ENCODE peak calls at places on chromosomes 12 and 14, in six cellular contexts. I, T, H, N, C and O are unnamed samples.

GRCh38 chr12:125249066-125249824 is 184.0 kb downstream of the AACS start:
- DNase-seq in I (no peak), T (no peak), H (no peak), N (no peak), C (no peak), O (no peak)

GRCh38 chr12:110669193-110669502 is 19.8 kb downstream of the HVCN1 start:
- DNase-seq in I (no peak), T (no peak), H (no peak), N (no peak), C (no peak), O (no peak)

GRCh38 chr12:56571131-56571530 is 49.5 kb downstream of the RBMS2 start:
- DNase-seq in I (no peak), T (no peak), H (no peak), N (no peak), C (no peak), O (no peak)

GRCh38 chr12:124993568-124994434 is at the start of gene BRI3BP:
- DNase-seq in I (no peak), T (no peak), H (peak), N (no peak), C (peak), O (no peak)

GRCh38 chr12:68240975-68241374 is 12.4 kb downstream of the IL22 start:
- DNase-seq in I (no peak), T (peak), H (no peak), N (no peak), C (no peak), O (no peak)

GRCh38 chr12:50960130-50960529 is 7.8 kb downstream of the HIGD1C start:
- DNase-seq in I (no peak), T (no peak), H (no peak), N (no peak), C (no peak), O (no peak)

GRCh38 chr12:120006248-120006975 is 17.4 kb downstream of the BICDL1 start:
- DNase-seq in I (no peak), T (no peak), H (no peak), N (no peak), C (no peak), O (no peak)

GRCh38 chr12:3928538-3929220 is 55.5 kb upstream of the PARP11 start:
- DNase-seq in I (no peak), T (no peak), H (no peak), N (peak), C (no peak), O (no peak)

GRCh38 chr14:92638266-92638665 is 110.2 kb downstream of the LGMN start:
- DNase-seq in I (no peak), T (no peak), H (no peak), N (no peak), C (no peak), O (no peak)

GRCh38 chr14:104830781-104831180 is 29.9 kb downstream of the ZBTB42 start:
- DNase-seq in I (no peak), T (no peak), H (no peak), N (no peak), C (no peak), O (no peak)

GRCh38 chr12:64696065-64696741 is 63.0 kb downstream of the GNS start:
- DNase-seq in I (no peak), T (no peak), H (peak), N (no peak), C (peak), O (no peak)

GRCh38 chr12:26821212-26821701 is 11.7 kb downstream of the ITPR2 start:
- DNase-seq in I (no peak), T (no peak), H (no peak), N (no peak), C (no peak), O (no peak)

GRCh38 chr12:6613015-6613775 is 6.0 kb upstream of the CHD4 start:
- DNase-seq in I (peak), T (no peak), H (peak), N (no peak), C (peak), O (no peak)

GRCh38 chr14:29521526-29522137 is 406.0 kb downstream of the PRKD1 start:
- DNase-seq in I (no peak), T (no peak), H (no peak), N (peak), C (no peak), O (peak)

GRCh38 chr14:99326041-99326710 is 54.2 kb upstream of the BCL11B start:
- DNase-seq in I (no peak), T (no peak), H (no peak), N (no peak), C (no peak), O (no peak)

GRCh38 chr12:19709889-19710288 is 270.6 kb downstream of the AEBP2 start:
- DNase-seq in I (no peak), T (no peak), H (no peak), N (no peak), C (no peak), O (no peak)

GRCh38 chr12:19706936-19707335 is 267.6 kb downstream of the AEBP2 start:
- DNase-seq in I (no peak), T (no peak), H (no peak), N (no peak), C (no peak), O (no peak)

GRCh38 chr12:19707948-19708409 is 268.7 kb downstream of the AEBP2 start:
- DNase-seq in I (peak), T (no peak), H (no peak), N (no peak), C (no peak), O (no peak)

GRCh38 chr12:19712041-19712440 is 272.7 kb downstream of the AEBP2 start:
- DNase-seq in I (peak), T (no peak), H (no peak), N (no peak), C (no peak), O (no peak)

DNA sequence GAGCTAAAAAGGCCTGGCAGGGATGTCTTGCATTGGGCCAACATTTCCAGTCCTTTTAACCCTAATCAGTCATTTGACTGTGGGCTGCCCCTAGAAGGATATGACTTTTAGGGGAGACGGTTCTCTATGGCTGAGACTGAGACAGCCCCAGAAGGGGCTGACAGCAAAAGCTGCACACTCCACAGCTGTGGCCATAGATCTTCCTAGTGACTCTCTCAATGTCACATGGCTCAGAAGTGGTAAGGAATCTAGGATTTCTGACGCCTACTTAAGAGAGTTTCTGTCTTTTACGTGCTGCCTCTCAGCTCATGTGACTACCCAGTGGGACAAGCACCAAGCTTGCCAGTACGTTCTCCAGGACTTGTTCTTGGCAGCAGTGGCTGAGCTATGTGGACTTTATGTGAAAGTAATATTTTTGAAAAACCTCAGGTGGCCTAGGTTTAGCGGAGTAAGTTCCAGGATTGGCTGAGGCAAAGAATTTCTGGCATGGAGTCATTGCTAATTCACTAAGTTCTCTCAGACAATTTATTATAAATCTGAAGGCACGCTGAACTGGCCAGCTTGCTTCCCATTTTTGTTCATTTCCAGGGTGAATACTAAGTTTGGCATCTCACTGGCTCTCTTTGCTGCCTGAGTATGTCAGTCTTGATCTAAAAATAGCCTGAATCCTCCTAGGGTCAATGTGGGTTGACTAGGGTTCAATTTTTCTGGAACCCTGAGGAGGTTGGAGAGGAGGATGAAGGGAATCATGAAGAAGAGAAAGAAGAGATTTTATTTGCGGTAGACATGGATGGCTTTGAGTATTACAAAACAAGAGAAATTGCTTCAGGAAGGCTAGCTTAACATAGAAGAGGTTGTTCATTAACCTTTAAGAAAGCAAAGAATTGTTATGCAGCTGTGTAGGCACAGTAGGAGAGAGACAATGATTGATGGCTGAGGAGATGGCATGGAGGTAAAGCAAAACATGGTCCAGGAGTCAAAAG is 271.8 kb downstream of the AEBP2 start:
- DNase-seq in I (no peak), T (no peak), H (no peak), N (no peak), C (peak), O (no peak)
- H3K4me3 ChIP-seq in I (no peak), T (no peak), H (no peak), N (no peak), C (no peak), O (no peak)

DNA sequence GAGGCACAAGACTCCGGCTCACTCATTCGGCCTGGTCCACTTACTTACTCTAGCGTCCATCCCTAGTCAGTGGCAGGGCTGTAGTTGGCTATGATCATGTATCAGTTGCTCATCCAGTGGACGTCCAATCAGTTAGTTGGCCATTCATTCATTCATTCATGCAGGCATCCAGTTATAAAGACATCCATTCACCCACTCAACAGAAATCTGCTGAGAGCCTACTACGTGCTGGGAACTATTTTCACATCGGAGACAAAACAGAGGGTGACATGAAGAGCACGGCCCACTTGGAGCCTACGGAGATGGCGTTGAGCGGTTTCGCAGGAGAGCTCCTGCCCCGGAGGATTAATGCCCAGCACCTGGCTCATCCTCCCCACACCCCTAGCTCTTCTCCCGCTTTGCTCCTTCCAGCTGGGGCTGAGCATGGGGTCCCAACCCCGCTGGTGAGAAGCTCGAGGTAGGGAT is 49.7 kb downstream of the SNAPC1 start:
- DNase-seq in I (no peak), T (no peak), H (no peak), N (no peak), C (no peak), O (no peak)
- H3K9ac ChIP-seq in I (no peak), T (no peak), H (no peak), N (no peak), C (no peak), O (no peak)

GRCh38 chr12:98684199-98684598 is 39.1 kb downstream of the APAF1 start:
- DNase-seq in I (no peak), T (no peak), H (no peak), N (no peak), C (no peak), O (no peak)
- TF ChIP-seq ZNF274 in I (no peak), T (no peak), H (no peak), N (no peak), C (no peak), O (no peak)

GRCh38 chr12:94575024-94575423 is 75.3 kb downstream of the TMCC3 start:
- DNase-seq in I (no peak), T (no peak), H (no peak), N (no peak), C (no peak), O (no peak)

GRCh38 chr12:94571556-94571955 is 78.8 kb downstream of the TMCC3 start:
- DNase-seq in I (peak), T (no peak), H (no peak), N (no peak), C (peak), O (no peak)

GRCh38 chr12:94570161-94570560 is 80.2 kb downstream of the TMCC3 start:
- DNase-seq in I (peak), T (no peak), H (no peak), N (no peak), C (no peak), O (no peak)

DNA sequence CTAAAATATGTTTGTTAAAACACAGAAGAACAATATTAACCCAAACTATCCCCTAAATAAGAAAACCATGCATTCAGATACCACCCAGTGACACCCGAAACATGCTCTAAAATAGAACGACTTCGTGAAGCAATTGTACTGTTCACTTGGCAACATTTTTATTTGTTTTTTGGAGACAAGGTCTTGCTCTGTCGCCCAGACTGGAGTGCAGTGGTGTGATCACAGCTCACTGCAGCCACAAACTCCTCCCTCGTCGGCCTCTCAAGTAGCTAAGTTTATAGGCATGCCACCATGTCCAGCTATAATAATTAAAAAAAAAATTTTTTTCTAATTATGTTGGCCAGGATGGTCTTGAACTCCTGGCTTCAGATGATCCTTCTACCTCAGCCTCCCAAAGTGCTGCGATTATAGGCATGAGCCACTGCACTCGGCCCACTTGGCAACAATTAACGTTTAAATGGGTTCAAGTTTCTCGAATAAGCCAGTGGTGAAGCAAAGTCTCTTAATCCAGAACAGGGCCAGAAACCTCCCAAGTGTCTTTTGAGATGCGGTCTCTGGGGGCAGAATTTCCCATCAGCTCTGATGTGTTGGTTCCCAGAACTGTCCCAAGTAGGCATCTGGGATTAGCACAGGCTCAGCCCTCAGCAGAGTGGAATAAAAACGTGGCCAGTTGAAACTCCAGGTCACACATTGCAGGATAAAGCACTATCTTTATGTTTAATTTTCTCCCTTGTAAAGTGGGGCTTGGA is 74.5 kb downstream of the TMCC3 start:
- DNase-seq in I (no peak), T (no peak), H (no peak), N (no peak), C (no peak), O (peak)
- H3K4me3 ChIP-seq in I (no peak), T (no peak), H (no peak), N (no peak), C (no peak), O (no peak)

GRCh38 chr14:24876009-24876690 is 173.8 kb downstream of the STXBP6 start:
- DNase-seq in I (no peak), T (no peak), H (no peak), N (no peak), C (no peak), O (no peak)
- H3K9ac ChIP-seq in I (no peak), T (no peak), H (no peak), N (no peak), C (peak), O (no peak)

DNA sequence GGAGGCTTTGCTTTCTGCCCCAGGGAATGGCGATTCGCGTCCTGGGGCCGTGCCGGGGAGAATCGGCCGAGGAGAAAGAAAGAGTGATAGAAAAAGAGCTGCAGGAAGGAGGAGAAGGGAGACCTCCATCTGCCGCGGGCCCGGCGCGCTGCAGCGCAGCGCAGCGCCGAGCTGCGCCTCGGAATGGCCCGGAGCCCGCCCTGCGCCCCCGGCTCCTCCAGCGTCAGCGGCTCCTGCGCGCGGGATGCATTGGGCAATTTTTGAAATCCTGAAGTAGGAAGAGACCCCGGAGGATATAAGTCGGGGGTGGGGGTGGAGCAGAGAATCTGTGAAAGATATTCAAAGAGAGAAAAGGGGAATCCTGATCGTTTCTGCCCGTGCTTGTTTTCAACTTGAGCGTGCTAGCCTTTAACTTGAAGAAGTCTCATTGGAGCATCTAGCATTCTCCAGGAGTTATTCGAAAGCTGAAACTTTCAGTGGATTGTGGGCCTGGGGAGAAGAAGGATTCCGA is 371 bp downstream of the PDE3A start:
- DNase-seq in I (no peak), T (no peak), H (no peak), N (no peak), C (no peak), O (peak)
- TF ChIP-seq ZNF274 in I (no peak), T (no peak), H (no peak), N (no peak), C (no peak), O (no peak)

GRCh38 chr12:132161796-132162507 is 17.7 kb downstream of the NOC4L start:
- DNase-seq in I (no peak), T (no peak), H (no peak), N (no peak), C (no peak), O (no peak)
- H3K4me3 ChIP-seq in I (no peak), T (no peak), H (no peak), N (no peak), C (no peak), O (no peak)

GRCh38 chr12:112792306-112792705 is 758 bp downstream of the RPH3A start:
- DNase-seq in I (no peak), T (no peak), H (no peak), N (no peak), C (no peak), O (no peak)
- H3K9ac ChIP-seq in I (no peak), T (no peak), H (no peak), N (no peak), C (no peak), O (peak)